ENCODE peak calls at places on chromosomes 13 and 19, in ten cellular contexts. C, E, Z, X, S, G, O, T, V and I are unnamed samples.

GRCh38 chr19:28898279-28898678 is 314.7 kb downstream of the UQCRFS1 start:
- DNase-seq in C (no peak), E (no peak), Z (no peak), X (no peak), S (no peak), G (no peak), O (no peak), T (no peak), V (no peak), I (no peak)

GRCh38 chr13:112176746-112177119 is 109.8 kb downstream of the SOX1 start:
- DNase-seq in C (no peak), E (no peak), Z (no peak), X (no peak), S (no peak), G (no peak), O (no peak), T (no peak), V (no peak), I (no peak)

GRCh38 chr19:47228168-47228936 is 2.6 kb downstream of the BBC3 start:
- DNase-seq in C (peak), E (no peak), Z (no peak), X (no peak), S (no peak), G (peak), O (peak), T (peak), V (peak), I (no peak)

GRCh38 chr13:95641291-95641811 is 3.2 kb downstream of the DZIP1 start:
- DNase-seq in C (no peak), E (peak), Z (no peak), X (no peak), S (no peak), G (no peak), O (no peak), T (no peak), V (no peak), I (no peak)

GRCh38 chr19:52007436-52007804 is 591 bp downstream of the ZNF615 start:
- DNase-seq in C (no peak), E (no peak), Z (no peak), X (no peak), S (no peak), G (no peak), O (no peak), T (no peak), V (no peak), I (peak)

GRCh38 chr13:21583496-21583895 is 20.5 kb downstream of the MICU2 start:
- DNase-seq in C (no peak), E (no peak), Z (no peak), X (no peak), S (no peak), G (no peak), O (no peak), T (no peak), V (no peak), I (peak)

GRCh38 chr19:48319647-48320537 is 5.5 kb upstream of the EMP3 start:
- DNase-seq in C (peak), E (peak), Z (peak), X (no peak), S (peak), G (peak), O (no peak), T (peak), V (peak), I (peak)

GRCh38 chr19:19955208-19955607 is 54.5 kb downstream of the ZNF93 start:
- DNase-seq in C (no peak), E (no peak), Z (no peak), X (no peak), S (no peak), G (no peak), O (no peak), T (no peak), V (no peak), I (no peak)

GRCh38 chr13:70703755-70704154 is 595.5 kb upstream of the KLHL1 start:
- DNase-seq in C (no peak), E (no peak), Z (no peak), X (no peak), S (no peak), G (no peak), O (peak), T (no peak), V (no peak), I (no peak)

GRCh38 chr19:4711211-4711610 is 12.4 kb downstream of the DPP9 start:
- DNase-seq in C (no peak), E (no peak), Z (no peak), X (no peak), S (no peak), G (no peak), O (no peak), T (no peak), V (no peak), I (no peak)
- H3K27ac ChIP-seq in C (no peak), E (no peak), Z (no peak), X (no peak), S (no peak), G (no peak), O (no peak), T (peak), V (no peak), I (no peak)

GRCh38 chr13:77699059-77699680 is 1.7 kb downstream of the SLAIN1 start:
- DNase-seq in C (no peak), E (no peak), Z (no peak), X (no peak), S (no peak), G (no peak), O (no peak), T (no peak), V (no peak), I (no peak)

GRCh38 chr13:77696863-77697207 is 652 bp upstream of the SLAIN1 start:
- DNase-seq in C (no peak), E (no peak), Z (no peak), X (no peak), S (no peak), G (no peak), O (no peak), T (no peak), V (no peak), I (no peak)

GRCh38 chr13:77696006-77696862 is 1.3 kb upstream of the SLAIN1 start:
- DNase-seq in C (no peak), E (no peak), Z (no peak), X (no peak), S (no peak), G (no peak), O (no peak), T (no peak), V (no peak), I (peak)

GRCh38 chr13:77697208-77698103 is at the start of gene SLAIN1:
- DNase-seq in C (peak), E (peak), Z (no peak), X (no peak), S (peak), G (peak), O (no peak), T (peak), V (peak), I (peak)

DNA sequence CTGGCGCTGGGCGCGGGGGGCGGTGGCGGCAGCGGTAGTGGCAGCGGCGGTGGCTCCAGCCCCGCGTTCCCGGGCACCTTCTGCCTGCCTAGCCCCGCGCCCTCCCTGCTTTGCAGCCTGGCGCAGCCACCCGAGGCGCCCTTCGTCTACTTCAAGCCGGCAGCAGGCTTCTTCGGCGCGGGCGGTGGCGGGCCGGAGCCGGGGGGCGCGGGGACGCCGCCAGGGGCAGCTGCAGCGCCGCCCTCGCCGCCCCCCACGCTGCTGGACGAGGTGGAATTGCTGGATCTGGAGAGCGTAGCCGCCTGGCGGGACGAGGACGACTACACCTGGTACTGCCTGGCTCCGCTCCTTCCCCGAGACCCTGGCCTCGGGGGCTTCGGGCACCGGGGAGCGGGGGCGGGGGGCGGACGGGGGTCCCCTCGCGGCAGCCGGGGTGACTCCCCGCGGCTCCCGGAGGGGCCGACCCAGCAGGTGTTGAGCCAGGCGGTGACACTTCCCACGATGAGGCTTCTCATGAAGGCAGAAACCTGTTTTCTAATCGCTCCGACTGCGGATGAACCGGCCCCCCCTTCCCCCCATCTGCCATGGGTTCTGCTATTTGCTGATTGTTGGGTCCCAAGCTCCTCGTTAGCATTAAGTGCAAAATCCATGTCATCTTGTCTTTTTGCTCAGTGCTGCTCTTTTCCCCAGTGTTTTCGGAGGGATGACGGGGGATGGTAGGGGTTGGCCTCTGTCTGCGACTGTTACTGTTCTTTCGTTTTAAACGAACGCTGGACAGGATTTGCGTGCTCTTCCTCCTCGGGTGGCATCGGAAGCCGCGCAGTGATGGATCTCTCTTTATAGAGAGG is 948 bp downstream of the SLAIN1 start:
- DNase-seq in C (peak), E (peak), Z (no peak), X (no peak), S (peak), G (peak), O (no peak), T (peak), V (peak), I (no peak)
- TF ChIP-seq CTCF in C (no peak), E (no peak), Z (no peak), X (no peak), S (no peak), G (no peak), O (no peak), T (no peak), V (no peak), I (no peak)

GRCh38 chr13:27442071-27442647 is 8.2 kb downstream of the MTIF3 start:
- DNase-seq in C (peak), E (no peak), Z (no peak), X (no peak), S (no peak), G (no peak), O (no peak), T (no peak), V (peak), I (no peak)
- H3K27ac ChIP-seq in C (peak), E (no peak), Z (no peak), X (no peak), S (no peak), G (peak), O (no peak), T (no peak), V (no peak), I (no peak)

GRCh38 chr13:67367385-67367784 is 137.2 kb upstream of the PCDH9 start:
- DNase-seq in C (no peak), E (no peak), Z (no peak), X (no peak), S (no peak), G (no peak), O (no peak), T (no peak), V (no peak), I (peak)
- TF ChIP-seq CTCF in C (no peak), E (no peak), Z (no peak), X (no peak), S (no peak), G (no peak), O (no peak), T (no peak), V (no peak), I (no peak)

GRCh38 chr19:50431343-50432220 is 1.1 kb upstream of the MYBPC2 start:
- DNase-seq in C (peak), E (peak), Z (peak), X (no peak), S (peak), G (peak), O (peak), T (peak), V (peak), I (peak)
- H3K27ac ChIP-seq in C (peak), E (no peak), Z (peak), X (no peak), S (peak), G (peak), O (no peak), T (peak), V (peak), I (no peak)

GRCh38 chr13:110068176-110068473 is 238.8 kb downstream of the COL4A1 start:
- DNase-seq in C (no peak), E (no peak), Z (no peak), X (no peak), S (no peak), G (no peak), O (no peak), T (no peak), V (no peak), I (no peak)

GRCh38 chr13:110070046-110070445 is 236.9 kb downstream of the COL4A1 start:
- DNase-seq in C (no peak), E (no peak), Z (no peak), X (no peak), S (no peak), G (no peak), O (no peak), T (no peak), V (no peak), I (no peak)

GRCh38 chr13:110070511-110071120 is 236.3 kb downstream of the COL4A1 start:
- DNase-seq in C (no peak), E (no peak), Z (no peak), X (no peak), S (no peak), G (no peak), O (peak), T (no peak), V (no peak), I (peak)

DNA sequence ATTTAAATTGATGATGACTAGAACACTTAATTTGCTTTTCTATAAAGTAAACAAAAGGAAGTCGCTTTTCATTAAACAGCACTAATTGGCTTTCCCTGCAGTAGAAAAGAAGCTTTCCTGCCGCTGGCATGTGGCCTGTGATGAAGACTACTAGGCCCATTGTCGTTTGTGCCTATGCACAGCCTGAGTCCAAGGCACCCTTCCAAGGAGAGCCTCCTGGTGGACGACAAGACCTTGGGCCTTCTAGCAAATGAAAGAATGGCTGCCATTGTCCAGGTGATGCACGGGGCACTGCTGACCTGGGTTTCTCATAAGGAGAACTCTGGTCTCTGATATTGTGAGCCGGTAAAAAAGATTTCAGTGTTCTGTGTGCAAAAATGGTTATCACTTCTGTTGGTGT is 233.0 kb downstream of the COL4A1 start:
- DNase-seq in C (no peak), E (no peak), Z (no peak), X (no peak), S (no peak), G (no peak), O (no peak), T (no peak), V (no peak), I (no peak)
- TF ChIP-seq CTCF in C (no peak), E (no peak), Z (no peak), X (no peak), S (no peak), G (no peak), O (peak), T (no peak), V (no peak), I (no peak)

GRCh38 chr13:23470706-23471610 is 37.5 kb upstream of the SACS start:
- DNase-seq in C (no peak), E (no peak), Z (no peak), X (no peak), S (no peak), G (no peak), O (no peak), T (no peak), V (no peak), I (no peak)

GRCh38 chr13:23468811-23469210 is 35.3 kb upstream of the SACS start:
- DNase-seq in C (no peak), E (no peak), Z (no peak), X (no peak), S (no peak), G (no peak), O (no peak), T (no peak), V (no peak), I (no peak)

GRCh38 chr13:23467932-23468278 is 34.4 kb upstream of the SACS start:
- DNase-seq in C (no peak), E (no peak), Z (no peak), X (no peak), S (no peak), G (no peak), O (no peak), T (no peak), V (no peak), I (no peak)

GRCh38 chr13:23472189-23472588 is 38.7 kb upstream of the SACS start:
- DNase-seq in C (no peak), E (no peak), Z (no peak), X (no peak), S (no peak), G (no peak), O (no peak), T (no peak), V (no peak), I (no peak)

GRCh38 chr13:23469901-23470525 is 36.5 kb upstream of the SACS start:
- DNase-seq in C (no peak), E (no peak), Z (no peak), X (no peak), S (no peak), G (no peak), O (no peak), T (no peak), V (no peak), I (no peak)
- H3K27ac ChIP-seq in C (no peak), E (no peak), Z (no peak), X (no peak), S (no peak), G (no peak), O (no peak), T (no peak), V (no peak), I (no peak)

GRCh38 chr19:2663920-2664571 is 38.4 kb downstream of the GNG7 start:
- DNase-seq in C (no peak), E (peak), Z (no peak), X (no peak), S (no peak), G (no peak), O (no peak), T (peak), V (no peak), I (peak)
- TF ChIP-seq CTCF in C (no peak), E (no peak), Z (no peak), X (no peak), S (no peak), G (no peak), O (no peak), T (peak), V (no peak), I (no peak)